ENCODE peak calls at places on chromosomes 1 and 21, in six cellular contexts. X is NCI-H2081, W is prostate gland, L is GOT3, Y is amygdala, O is NCI-H1436. B is an unnamed sample.

GRCh38 chr1:80048706-80049105 is 1042.2 kb upstream of the ADGRL4 start:
- DNase-seq in O (no peak), L (no peak), X (no peak), Y (no peak), W (no peak), B (no peak)

GRCh38 chr1:998051-998821 is 1.7 kb downstream of the HES4 start:
- DNase-seq in W (no peak), Y (no peak), X (no peak), L (no peak), O (no peak), B (no peak)

GRCh38 chr1:157968503-157968902 is 24.9 kb upstream of the KIRREL1 start:
- DNase-seq in W (no peak), Y (no peak), O (no peak), L (no peak), X (no peak), B (no peak)

GRCh38 chr21:41466024-41466820 is 40.2 kb downstream of the MX1 start:
- DNase-seq in Y (no peak), X (no peak), O (no peak), W (no peak), L (no peak), B (no peak)

GRCh38 chr1:224175615-224176014 is 7.4 kb upstream of the DEGS1 start:
- DNase-seq in O (no peak), W (no peak), X (no peak), Y (no peak), L (no peak), B (peak)

GRCh38 chr1:40810915-40811314 is 27.3 kb downstream of the KCNQ4 start:
- DNase-seq in Y (no peak), L (no peak), W (no peak), X (no peak), O (no peak), B (no peak)

GRCh38 chr21:44024895-44025353 is 12.8 kb downstream of the TRAPPC10 start:
- DNase-seq in O (no peak), Y (no peak), L (no peak), W (no peak), X (no peak), B (no peak)

GRCh38 chr1:247528812-247529474 is 7.3 kb downstream of the OR2C3 start:
- DNase-seq in L (no peak), O (no peak), Y (no peak), W (peak), X (peak), B (no peak)

GRCh38 chr1:99656701-99657100 is 10.8 kb downstream of the PALMD start:
- DNase-seq in L (no peak), W (no peak), X (no peak), O (no peak), Y (no peak), B (no peak)

GRCh38 chr21:32423320-32423719 is 10.8 kb downstream of the EVA1C start:
- DNase-seq in O (no peak), Y (no peak), X (no peak), L (no peak), W (no peak), B (no peak)

GRCh38 chr1:222889445-222889844 is 74.6 kb downstream of the DISP1 start:
- DNase-seq in L (no peak), W (no peak), X (no peak), O (no peak), Y (no peak), B (no peak)

GRCh38 chr1:27752372-27752771 is 20.6 kb upstream of the STX12 start:
- DNase-seq in W (no peak), O (no peak), L (no peak), Y (no peak), X (peak), B (no peak)

GRCh38 chr1:234997201-234998173 is 131.2 kb downstream of the TOMM20 start:
- DNase-seq in W (peak), L (peak), O (no peak), Y (peak), X (peak), B (peak)

GRCh38 chr1:34162852-34163766 is 1.9 kb downstream of the CSMD2 start:
- DNase-seq in O (peak), Y (peak), L (no peak), X (peak), W (peak), B (no peak)

GRCh38 chr1:37919277-37919676 is 27.6 kb downstream of the INPP5B start:
- DNase-seq in O (no peak), Y (no peak), X (no peak), L (no peak), W (no peak), B (no peak)

GRCh38 chr1:68103006-68103545 is 52.6 kb upstream of the DIRAS3 start:
- DNase-seq in X (peak), Y (no peak), L (no peak), O (peak), W (no peak), B (no peak)

GRCh38 chr1:4066860-4067599 is 167.0 kb upstream of the C1orf174 start:
- DNase-seq in O (no peak), X (no peak), W (no peak), Y (no peak), L (no peak), B (no peak)

GRCh38 chr21:32756096-32756495 is 15.5 kb downstream of the PAXBP1 start:
- DNase-seq in X (no peak), W (no peak), Y (no peak), O (no peak), L (no peak), B (no peak)

GRCh38 chr1:32337855-32338636 is 2.0 kb upstream of the MARCKSL1 start:
- DNase-seq in L (no peak), Y (peak), X (no peak), O (no peak), W (no peak), B (no peak)

GRCh38 chr21:17753736-17754135 is 65.4 kb downstream of the C21orf91 start:
- DNase-seq in W (no peak), L (no peak), X (no peak), O (no peak), Y (no peak), B (no peak)

GRCh38 chr1:180231506-180232420 is 1.7 kb downstream of the LHX4 start:
- DNase-seq in L (no peak), W (no peak), Y (no peak), X (peak), O (no peak), B (no peak)

GRCh38 chr1:204431310-204432184 is 19.9 kb upstream of the PPP1R15B start:
- DNase-seq in Y (peak), L (no peak), X (peak), W (peak), O (peak), B (peak)

GRCh38 chr1:192880191-192880590 is 71.4 kb downstream of the RGS2 start:
- DNase-seq in Y (no peak), X (no peak), O (no peak), W (no peak), L (no peak), B (no peak)

GRCh38 chr1:79197421-79197820 is 190.9 kb upstream of the ADGRL4 start:
- DNase-seq in L (no peak), Y (no peak), O (no peak), X (no peak), W (no peak), B (no peak)